ENCODE peak calls at places on chromosomes 1 and 21, in nine cellular contexts. H, K, I, Y, W, S, G, O and B are unnamed samples.

GRCh38 chr1:243233908-243234307 is 21.2 kb downstream of the CEP170 start:
- DNase-seq in W (peak; percentile 24), O (no peak), I (no peak), G (no peak), K (peak; percentile 74), Y (no peak), S (peak; percentile 48), H (no peak), B (peak; percentile 23)

GRCh38 chr1:69191280-69191679 is 376.4 kb upstream of the LRRC7 start:
- DNase-seq in Y (no peak), K (no peak), W (no peak), G (no peak), S (no peak), O (no peak), I (no peak), H (no peak), B (no peak)

GRCh38 chr1:31152181-31152768 is 86.8 kb upstream of the PUM1 start:
- DNase-seq in I (no peak), W (peak; percentile 71), O (no peak), Y (no peak), K (peak; percentile 71), S (peak; percentile 94), G (no peak), H (peak; percentile 93), B (peak; percentile 82)

GRCh38 chr1:53957231-53957818 is 11.2 kb downstream of the LRRC42 start:
- DNase-seq in I (peak; percentile 33), Y (no peak), W (peak; percentile 64), H (peak; percentile 83), O (no peak), S (peak; percentile 85), G (no peak), K (peak; percentile 54), B (peak; percentile 46)

GRCh38 chr1:12056331-12056841 is 6.7 kb upstream of the TNFRSF8 start:
- DNase-seq in I (peak; percentile 6), Y (no peak), S (no peak), G (no peak), K (no peak), O (no peak), W (no peak), H (peak; percentile 69), B (no peak)

GRCh38 chr1:204065174-204065985 is 7.5 kb upstream of the SOX13 start:
- DNase-seq in W (peak; percentile 46), K (no peak), H (peak; percentile 61), O (no peak), Y (no peak), G (no peak), I (peak; percentile 55), S (peak; percentile 62), B (no peak)

GRCh38 chr1:225873281-225873850 is 8.8 kb downstream of the TMEM63A start:
- DNase-seq in I (no peak), G (no peak), S (no peak), Y (no peak), H (no peak), O (no peak), W (no peak), K (no peak), B (no peak)

GRCh38 chr21:38914071-38914491 is 108.4 kb downstream of the ETS2 start:
- DNase-seq in G (no peak), Y (no peak), S (no peak), K (no peak), O (no peak), H (no peak), W (no peak), I (no peak), B (no peak)

GRCh38 chr1:201637282-201638076 is 98.6 kb downstream of the NAV1 start:
- DNase-seq in K (peak; percentile 91), G (no peak), H (peak; percentile 24), S (no peak), O (no peak), W (peak; percentile 65), Y (no peak), I (no peak), B (no peak)

GRCh38 chr1:239233626-239234025 is 152.7 kb upstream of the CHRM3 start:
- DNase-seq in O (no peak), G (no peak), S (no peak), K (no peak), W (no peak), Y (no peak), I (peak; percentile 37), H (peak; percentile 20), B (no peak)